ENCODE peak calls at places on chromosomes 2 and 18, in four cellular contexts. K is glutamatergic neuron; B is H9; C is stimulated activated CD4-positive, alpha-beta T cell treated with anti-CD3 and anti-CD28 coated beads, Interleukin-2, amount 100 ng/mL, for 48 hours. G is an unnamed sample.

GRCh38 chr18:57107141-57107832 is 39.6 kb upstream of the BOD1L2 start:
- DNase-seq in K (no peak), C (no peak), B (no peak), G (no peak)

GRCh38 chr2:35343135-35343534 is 1012.4 kb upstream of the CRIM1 start:
- DNase-seq in C (no peak), K (no peak), B (peak; percentile 38), G (no peak)

GRCh38 chr2:88253375-88253774 is 83.2 kb downstream of the THNSL2 start:
- DNase-seq in C (no peak), B (no peak), K (no peak), G (no peak)

GRCh38 chr2:103401621-103402020 is 639.8 kb downstream of the TMEM182 start:
- DNase-seq in C (no peak), K (peak; percentile 18), B (peak; percentile 95), G (no peak)

GRCh38 chr18:8800445-8800844 is 95.1 kb downstream of the MTCL1 start:
- DNase-seq in K (no peak), C (no peak), B (peak; percentile 56), G (no peak)

GRCh38 chr2:29335391-29335790 is 220.2 kb downstream of the CLIP4 start:
- DNase-seq in K (no peak), C (no peak), B (no peak), G (no peak)

GRCh38 chr2:167005096-167005495 is 116.8 kb downstream of the XIRP2 start:
- DNase-seq in B (no peak), K (no peak), C (no peak), G (no peak)

GRCh38 chr18:6569813-6570212 is 155.1 kb upstream of the L3MBTL4 start:
- DNase-seq in K (no peak), B (no peak), C (no peak), G (no peak)

GRCh38 chr2:45168731-45169338 is 159.6 kb upstream of the SIX2 start:
- DNase-seq in K (peak; percentile 40), B (no peak), C (no peak), G (no peak)

GRCh38 chr2:20231632-20232031 is 6.7 kb upstream of the SDC1 start:
- DNase-seq in C (no peak), B (peak; percentile 84), K (no peak), G (peak; percentile 85)

GRCh38 chr2:85756822-85757435 is 3.1 kb downstream of the ATOH8 start:
- DNase-seq in B (no peak), K (no peak), C (no peak), G (no peak)

GRCh38 chr2:2252179-2252578 is 78.9 kb downstream of the MYT1L start:
- DNase-seq in B (no peak), C (no peak), K (no peak), G (no peak)

G was measured in ureter.